ENCODE peak calls at places on chromosomes 5 and 9, in five cellular contexts. J, D, P, H and M are unnamed samples.

GRCh38 chr9:16074962-16075361 is 522.1 kb downstream of the CCDC171 start:
- DNase-seq in J (peak; percentile 35), P (no peak), D (no peak), H (no peak), M (no peak)

GRCh38 chr9:110330484-110331115 is 7.1 kb downstream of the TXNDC8 start:
- DNase-seq in H (no peak), D (no peak), P (no peak), J (no peak), M (no peak)

GRCh38 chr9:137814841-137815240 is 62.7 kb upstream of the CACNA1B start:
- DNase-seq in H (no peak), D (no peak), P (no peak), J (no peak), M (no peak)

GRCh38 chr9:91803143-91803940 is 146.7 kb downstream of the ROR2 start:
- DNase-seq in H (no peak), D (no peak), P (no peak), J (no peak), M (no peak)

GRCh38 chr5:89864941-89865340 is 544.6 kb downstream of the CETN3 start:
- DNase-seq in H (no peak), D (no peak), P (no peak), J (no peak), M (no peak)

GRCh38 chr9:72149231-72149975 is at the start of gene GDA:
- DNase-seq in J (no peak), P (no peak), D (no peak), H (no peak), M (peak; percentile 44)

GRCh38 chr5:58921106-58921505 is 338.2 kb downstream of the RAB3C start:
- DNase-seq in J (no peak), H (no peak), D (no peak), P (no peak), M (no peak)

GRCh38 chr5:139271201-139272027 is 22.1 kb upstream of the MATR3 start:
- DNase-seq in H (no peak), J (peak; percentile 64), P (no peak), D (no peak), M (no peak)

GRCh38 chr9:134566936-134567335 is 74.7 kb upstream of the COL5A1 start:
- DNase-seq in H (no peak), D (peak; percentile 2), P (no peak), J (no peak), M (no peak)

GRCh38 chr5:91151947-91152346 is 231.2 kb downstream of the ARRDC3 start:
- DNase-seq in J (no peak), D (no peak), P (no peak), H (no peak), M (no peak)

GRCh38 chr9:129221233-129221632 is 43.2 kb upstream of the IER5L start:
- DNase-seq in J (peak; percentile 82), P (no peak), H (peak; percentile 13), D (no peak), M (no peak)

GRCh38 chr9:26324787-26325186 is 567.8 kb downstream of the CAAP1 start:
- DNase-seq in H (no peak), D (no peak), J (no peak), P (no peak), M (no peak)

GRCh38 chr9:86923061-86923460 is 24.2 kb downstream of the GAS1 start:
- DNase-seq in H (no peak), J (no peak), D (no peak), P (no peak), M (no peak)

GRCh38 chr5:88555658-88556057 is 287.0 kb upstream of the TMEM161B start:
- DNase-seq in J (peak; percentile 30), D (no peak), H (no peak), P (no peak), M (peak; percentile 28)

GRCh38 chr9:110206388-110206787 is 1.6 kb downstream of the C9orf152 start:
- DNase-seq in D (no peak), H (no peak), J (no peak), P (no peak), M (no peak)

GRCh38 chr9:96256800-96257199 is 45.2 kb downstream of the HSD17B3 start:
- DNase-seq in J (peak; percentile 57), D (no peak), P (no peak), H (no peak), M (peak; percentile 23)